ENCODE peak calls at places on chromosomes 1 and 21, in eight cellular contexts. One of them, this sample, is unnamed.

GRCh38 chr1:164755674-164756073 is 196.7 kb downstream of the PBX1 start:
- DNase-seq in heart left ventricle: no peak
- DNase-seq in neural progenitor cell: no peak
- DNase-seq in CD8-positive, alpha-beta memory T cell: no peak
- DNase-seq in OCI-LY7: no peak
- DNase-seq in stomach: no peak
- DNase-seq in brain microvascular endothelial cell: no peak
- DNase-seq in PC-3: no peak
- DNase-seq in this sample: no peak

GRCh38 chr1:85027242-85027983 is 20.9 kb downstream of the MCOLN3 start:
- DNase-seq in CD8-positive, alpha-beta memory T cell: peak
- DNase-seq in PC-3: peak
- DNase-seq in stomach: no peak
- DNase-seq in OCI-LY7: peak
- DNase-seq in brain microvascular endothelial cell: no peak
- DNase-seq in neural progenitor cell: peak
- DNase-seq in heart left ventricle: no peak
- DNase-seq in this sample: no peak

GRCh38 chr21:43740497-43741156 is 21.7 kb downstream of the PDXK start:
- DNase-seq in neural progenitor cell: peak
- DNase-seq in OCI-LY7: no peak
- DNase-seq in brain microvascular endothelial cell: no peak
- DNase-seq in CD8-positive, alpha-beta memory T cell: no peak
- DNase-seq in stomach: peak
- DNase-seq in PC-3: no peak
- DNase-seq in heart left ventricle: no peak
- DNase-seq in this sample: no peak

GRCh38 chr1:80542231-80542630 is 1258.5 kb upstream of the ADGRL2 start:
- DNase-seq in PC-3: no peak
- DNase-seq in CD8-positive, alpha-beta memory T cell: no peak
- DNase-seq in stomach: no peak
- DNase-seq in brain microvascular endothelial cell: peak
- DNase-seq in heart left ventricle: no peak
- DNase-seq in OCI-LY7: no peak
- DNase-seq in neural progenitor cell: no peak
- DNase-seq in this sample: no peak

GRCh38 chr1:162899422-162900168 is 38.6 kb upstream of the CCDC190 start:
- DNase-seq in PC-3: peak
- DNase-seq in heart left ventricle: no peak
- DNase-seq in neural progenitor cell: no peak
- DNase-seq in OCI-LY7: no peak
- DNase-seq in CD8-positive, alpha-beta memory T cell: no peak
- DNase-seq in stomach: no peak
- DNase-seq in brain microvascular endothelial cell: peak
- DNase-seq in this sample: no peak

GRCh38 chr21:31618696-31619430 is 40.6 kb upstream of the SOD1 start:
- DNase-seq in PC-3: no peak
- DNase-seq in brain microvascular endothelial cell: no peak
- DNase-seq in OCI-LY7: no peak
- DNase-seq in neural progenitor cell: no peak
- DNase-seq in stomach: no peak
- DNase-seq in CD8-positive, alpha-beta memory T cell: no peak
- DNase-seq in heart left ventricle: no peak
- DNase-seq in this sample: no peak

GRCh38 chr1:204396015-204396583 is 15.5 kb downstream of the PPP1R15B start:
- DNase-seq in OCI-LY7: no peak
- DNase-seq in neural progenitor cell: no peak
- DNase-seq in stomach: no peak
- DNase-seq in heart left ventricle: no peak
- DNase-seq in CD8-positive, alpha-beta memory T cell: no peak
- DNase-seq in brain microvascular endothelial cell: no peak
- DNase-seq in PC-3: no peak
- DNase-seq in this sample: no peak

GRCh38 chr1:171248309-171248708 is at the start of gene FMO1:
- DNase-seq in CD8-positive, alpha-beta memory T cell: no peak
- DNase-seq in OCI-LY7: no peak
- DNase-seq in stomach: no peak
- DNase-seq in brain microvascular endothelial cell: no peak
- DNase-seq in heart left ventricle: no peak
- DNase-seq in neural progenitor cell: no peak
- DNase-seq in PC-3: no peak
- DNase-seq in this sample: no peak

GRCh38 chr1:203916756-203917155 is 55.4 kb downstream of the SNRPE start:
- DNase-seq in stomach: no peak
- DNase-seq in heart left ventricle: no peak
- DNase-seq in CD8-positive, alpha-beta memory T cell: no peak
- DNase-seq in OCI-LY7: no peak
- DNase-seq in PC-3: peak
- DNase-seq in neural progenitor cell: no peak
- DNase-seq in brain microvascular endothelial cell: no peak
- DNase-seq in this sample: no peak

GRCh38 chr1:157505481-157506272 is 46.6 kb downstream of the FCRL5 start:
- DNase-seq in CD8-positive, alpha-beta memory T cell: no peak
- DNase-seq in OCI-LY7: peak
- DNase-seq in PC-3: peak
- DNase-seq in heart left ventricle: no peak
- DNase-seq in brain microvascular endothelial cell: peak
- DNase-seq in neural progenitor cell: peak
- DNase-seq in stomach: peak
- DNase-seq in this sample: no peak

GRCh38 chr1:215104283-215104682 is 21.7 kb downstream of the KCNK2 start:
- DNase-seq in PC-3: peak
- DNase-seq in neural progenitor cell: no peak
- DNase-seq in heart left ventricle: no peak
- DNase-seq in brain microvascular endothelial cell: no peak
- DNase-seq in CD8-positive, alpha-beta memory T cell: no peak
- DNase-seq in OCI-LY7: no peak
- DNase-seq in stomach: no peak
- DNase-seq in this sample: no peak

GRCh38 chr21:33278736-33279135 is 12.6 kb downstream of the IL10RB start:
- DNase-seq in stomach: no peak
- DNase-seq in brain microvascular endothelial cell: no peak
- DNase-seq in OCI-LY7: no peak
- DNase-seq in heart left ventricle: no peak
- DNase-seq in PC-3: no peak
- DNase-seq in neural progenitor cell: no peak
- DNase-seq in CD8-positive, alpha-beta memory T cell: no peak
- DNase-seq in this sample: no peak

GRCh38 chr1:115682792-115683191 is 41.0 kb downstream of the VANGL1 start:
- DNase-seq in heart left ventricle: no peak
- DNase-seq in PC-3: no peak
- DNase-seq in brain microvascular endothelial cell: no peak
- DNase-seq in CD8-positive, alpha-beta memory T cell: no peak
- DNase-seq in stomach: no peak
- DNase-seq in neural progenitor cell: no peak
- DNase-seq in OCI-LY7: no peak
- DNase-seq in this sample: no peak

GRCh38 chr1:153792631-153793041 is 17.4 kb downstream of the SLC27A3 start:
- DNase-seq in PC-3: no peak
- DNase-seq in brain microvascular endothelial cell: no peak
- DNase-seq in heart left ventricle: no peak
- DNase-seq in OCI-LY7: no peak
- DNase-seq in neural progenitor cell: peak
- DNase-seq in CD8-positive, alpha-beta memory T cell: no peak
- DNase-seq in stomach: no peak
- DNase-seq in this sample: no peak

GRCh38 chr1:153794671-153795324 is 19.6 kb downstream of the SLC27A3 start:
- DNase-seq in heart left ventricle: no peak
- DNase-seq in CD8-positive, alpha-beta memory T cell: no peak
- DNase-seq in PC-3: no peak
- DNase-seq in neural progenitor cell: peak
- DNase-seq in OCI-LY7: no peak
- DNase-seq in stomach: no peak
- DNase-seq in brain microvascular endothelial cell: no peak
- DNase-seq in this sample: no peak

GRCh38 chr1:153793973-153794615 is 18.9 kb downstream of the SLC27A3 start:
- DNase-seq in PC-3: no peak
- DNase-seq in heart left ventricle: no peak
- DNase-seq in brain microvascular endothelial cell: no peak
- DNase-seq in CD8-positive, alpha-beta memory T cell: peak
- DNase-seq in stomach: no peak
- DNase-seq in neural progenitor cell: no peak
- DNase-seq in OCI-LY7: no peak
- DNase-seq in this sample: no peak

GRCh38 chr1:153791856-153792253 is 16.6 kb downstream of the SLC27A3 start:
- DNase-seq in heart left ventricle: no peak
- DNase-seq in OCI-LY7: no peak
- DNase-seq in CD8-positive, alpha-beta memory T cell: no peak
- DNase-seq in stomach: no peak
- DNase-seq in PC-3: no peak
- DNase-seq in brain microvascular endothelial cell: peak
- DNase-seq in neural progenitor cell: no peak
- DNase-seq in this sample: no peak

GRCh38 chr1:153793261-153793972 is 18.2 kb downstream of the SLC27A3 start:
- DNase-seq in brain microvascular endothelial cell: no peak
- DNase-seq in OCI-LY7: no peak
- DNase-seq in CD8-positive, alpha-beta memory T cell: no peak
- DNase-seq in PC-3: no peak
- DNase-seq in stomach: no peak
- DNase-seq in neural progenitor cell: peak
- DNase-seq in heart left ventricle: no peak
- DNase-seq in this sample: no peak
- H3K27ac ChIP-seq in brain microvascular endothelial cell: no peak
- H3K27ac ChIP-seq in OCI-LY7: no peak
- H3K27ac ChIP-seq in CD8-positive, alpha-beta memory T cell: no peak
- H3K27ac ChIP-seq in PC-3: no peak
- H3K27ac ChIP-seq in stomach: no peak
- H3K27ac ChIP-seq in neural progenitor cell: no peak
- H3K27ac ChIP-seq in heart left ventricle: no peak
- H3K27ac ChIP-seq in this sample: no peak

GRCh38 chr1:118979754-118980270 is 8.3 kb downstream of the TBX15 start:
- DNase-seq in CD8-positive, alpha-beta memory T cell: no peak
- DNase-seq in PC-3: no peak
- DNase-seq in OCI-LY7: no peak
- DNase-seq in heart left ventricle: no peak
- DNase-seq in neural progenitor cell: peak
- DNase-seq in stomach: no peak
- DNase-seq in brain microvascular endothelial cell: no peak
- DNase-seq in this sample: no peak

GRCh38 chr1:118977591-118977990 is 10.6 kb downstream of the TBX15 start:
- DNase-seq in heart left ventricle: no peak
- DNase-seq in PC-3: no peak
- DNase-seq in brain microvascular endothelial cell: no peak
- DNase-seq in CD8-positive, alpha-beta memory T cell: no peak
- DNase-seq in OCI-LY7: no peak
- DNase-seq in stomach: no peak
- DNase-seq in neural progenitor cell: no peak
- DNase-seq in this sample: no peak

GRCh38 chr1:118982281-118982680 is 5.9 kb downstream of the TBX15 start:
- DNase-seq in neural progenitor cell: no peak
- DNase-seq in stomach: no peak
- DNase-seq in CD8-positive, alpha-beta memory T cell: no peak
- DNase-seq in heart left ventricle: no peak
- DNase-seq in PC-3: no peak
- DNase-seq in OCI-LY7: no peak
- DNase-seq in brain microvascular endothelial cell: no peak
- DNase-seq in this sample: no peak

GRCh38 chr1:118981436-118981835 is 6.7 kb downstream of the TBX15 start:
- DNase-seq in CD8-positive, alpha-beta memory T cell: no peak
- DNase-seq in PC-3: no peak
- DNase-seq in stomach: no peak
- DNase-seq in neural progenitor cell: no peak
- DNase-seq in OCI-LY7: no peak
- DNase-seq in brain microvascular endothelial cell: no peak
- DNase-seq in heart left ventricle: no peak
- DNase-seq in this sample: no peak

DNA sequence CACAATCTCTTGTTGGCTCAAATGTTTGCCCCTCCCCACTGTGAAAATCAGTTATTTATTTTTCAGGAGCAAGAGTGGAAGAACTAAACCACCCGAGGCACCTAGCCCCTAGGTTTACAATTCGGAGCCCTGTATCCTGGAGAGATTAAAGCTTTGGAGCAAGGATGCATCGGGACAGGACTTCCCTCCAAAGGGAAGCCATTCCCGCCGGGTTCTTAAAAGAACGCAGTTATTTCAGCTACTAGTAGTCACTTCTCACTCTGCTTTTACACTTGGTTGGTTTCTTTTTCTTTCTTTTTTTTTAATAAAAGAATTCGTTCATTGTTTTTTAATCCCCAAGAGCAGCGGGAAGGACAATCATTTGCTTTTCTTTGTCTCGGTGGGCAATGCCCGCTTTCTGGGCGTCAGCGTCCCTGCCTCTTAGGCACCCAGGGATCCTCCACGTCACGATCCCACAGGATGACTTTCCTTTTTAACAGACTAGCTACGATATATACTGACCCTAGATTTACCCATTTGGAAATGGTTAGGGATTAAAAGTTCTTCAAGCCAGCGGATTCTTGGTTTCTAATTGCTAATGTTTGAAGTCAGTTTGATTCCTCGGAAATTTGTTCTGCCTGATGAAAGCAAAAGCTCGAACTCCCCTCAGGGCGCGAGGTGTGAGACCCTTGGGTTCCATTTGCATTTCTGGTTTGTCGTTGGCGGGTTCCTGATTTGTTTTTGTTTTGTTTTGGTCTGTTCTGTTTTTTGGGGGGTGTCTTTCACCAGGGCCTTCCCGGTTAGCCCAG is 9.0 kb downstream of the TBX15 start:
- DNase-seq in brain microvascular endothelial cell: no peak
- DNase-seq in heart left ventricle: no peak
- DNase-seq in PC-3: no peak
- DNase-seq in stomach: no peak
- DNase-seq in neural progenitor cell: peak
- DNase-seq in OCI-LY7: no peak
- DNase-seq in CD8-positive, alpha-beta memory T cell: no peak
- DNase-seq in this sample: no peak
- H3K4me3 ChIP-seq in brain microvascular endothelial cell: peak
- H3K4me3 ChIP-seq in heart left ventricle: peak
- H3K4me3 ChIP-seq in PC-3: no peak
- H3K4me3 ChIP-seq in stomach: no peak
- H3K4me3 ChIP-seq in neural progenitor cell: peak
- H3K4me3 ChIP-seq in OCI-LY7: no peak
- H3K4me3 ChIP-seq in CD8-positive, alpha-beta memory T cell: no peak
- H3K4me3 ChIP-seq in this sample: peak

DNA sequence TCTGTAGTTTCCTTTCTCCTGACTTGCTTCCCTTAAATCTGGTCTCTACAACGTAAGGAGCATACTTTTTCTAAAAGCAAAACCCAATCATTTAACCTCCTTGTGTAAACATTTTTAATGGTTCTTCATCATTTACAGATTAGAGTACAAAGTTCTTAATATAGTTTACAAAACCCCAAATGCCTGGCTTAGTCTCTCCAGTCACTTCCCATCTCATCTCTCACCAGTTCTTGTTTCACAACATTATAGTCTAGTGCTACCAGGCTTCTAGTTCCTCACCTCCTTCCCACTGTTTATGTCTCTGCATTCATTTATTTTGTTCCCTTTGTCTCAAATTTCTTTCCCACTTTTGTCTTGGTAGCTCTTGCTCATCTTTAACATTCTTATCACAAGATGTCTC is 168.4 kb downstream of the FASLG start:
- DNase-seq in PC-3: no peak
- DNase-seq in neural progenitor cell: no peak
- DNase-seq in CD8-positive, alpha-beta memory T cell: no peak
- DNase-seq in heart left ventricle: no peak
- DNase-seq in OCI-LY7: no peak
- DNase-seq in brain microvascular endothelial cell: no peak
- DNase-seq in stomach: no peak
- DNase-seq in this sample: no peak
- H3K27ac ChIP-seq in PC-3: no peak
- H3K27ac ChIP-seq in neural progenitor cell: no peak
- H3K27ac ChIP-seq in CD8-positive, alpha-beta memory T cell: no peak
- H3K27ac ChIP-seq in heart left ventricle: no peak
- H3K27ac ChIP-seq in OCI-LY7: no peak
- H3K27ac ChIP-seq in brain microvascular endothelial cell: peak
- H3K27ac ChIP-seq in stomach: peak
- H3K27ac ChIP-seq in this sample: peak

GRCh38 chr1:112743174-112744018 is 28.3 kb upstream of the PPM1J start:
- DNase-seq in stomach: no peak
- DNase-seq in CD8-positive, alpha-beta memory T cell: no peak
- DNase-seq in OCI-LY7: no peak
- DNase-seq in PC-3: no peak
- DNase-seq in heart left ventricle: no peak
- DNase-seq in brain microvascular endothelial cell: peak
- DNase-seq in neural progenitor cell: peak
- DNase-seq in this sample: no peak
- H3K4me3 ChIP-seq in stomach: peak
- H3K4me3 ChIP-seq in CD8-positive, alpha-beta memory T cell: no peak
- H3K4me3 ChIP-seq in OCI-LY7: no peak
- H3K4me3 ChIP-seq in PC-3: no peak
- H3K4me3 ChIP-seq in heart left ventricle: peak
- H3K4me3 ChIP-seq in brain microvascular endothelial cell: peak
- H3K4me3 ChIP-seq in neural progenitor cell: peak
- H3K4me3 ChIP-seq in this sample: peak